ENCODE peak calls at places on chromosomes 11 and 22, in four cellular contexts. L is A549, K is cardiac fibroblast, G is GM04503. U is an unnamed sample.

GRCh38 chr11:131943296-131943695 is 572.9 kb downstream of the NTM start:
- DNase-seq in G (no peak), L (no peak), K (no peak), U (no peak)

GRCh38 chr11:121254756-121255155 is 37.8 kb upstream of the SC5D start:
- DNase-seq in K (no peak), L (no peak), G (no peak), U (no peak)

GRCh38 chr11:61545341-61545740 is 35.5 kb downstream of the SYT7 start:
- DNase-seq in L (peak), K (no peak), G (no peak), U (peak)

GRCh38 chr11:69801513-69802335 is 17.5 kb downstream of the FGF3 start:
- DNase-seq in K (peak), G (no peak), L (no peak), U (peak)

GRCh38 chr11:45922425-45923082 is at the start of gene LARGE2:
- DNase-seq in G (no peak), K (no peak), L (peak), U (no peak)

GRCh38 chr22:43419371-43420080 is 7.7 kb downstream of the MPPED1 start:
- DNase-seq in K (no peak), G (no peak), L (no peak), U (no peak)

GRCh38 chr11:1531961-1532586 is 40.0 kb downstream of the DUSP8 start:
- DNase-seq in K (no peak), L (no peak), G (peak), U (no peak)

GRCh38 chr11:44120169-44120568 is 24.7 kb downstream of the EXT2 start:
- DNase-seq in G (no peak), L (peak), K (no peak), U (no peak)

GRCh38 chr11:104163100-104164027 is 583 bp downstream of the PDGFD start:
- DNase-seq in K (peak), G (no peak), L (peak), U (no peak)

GRCh38 chr11:118109231-118109630 is 22.5 kb upstream of the SMIM35 start:
- DNase-seq in K (peak), L (no peak), G (peak), U (no peak)

GRCh38 chr11:95519912-95520311 is 269.7 kb downstream of the FAM76B start:
- DNase-seq in L (no peak), K (no peak), G (no peak), U (no peak)

GRCh38 chr11:109859325-109859724 is 233.9 kb upstream of the ZC3H12C start:
- DNase-seq in K (peak), L (no peak), G (no peak), U (peak)

GRCh38 chr11:130728185-130729160 is 187.8 kb downstream of the SNX19 start:
- DNase-seq in L (no peak), G (no peak), K (no peak), U (no peak)